ENCODE peak calls at places on chromosome 17, in seven cellular contexts. E is NCI-H1694 treated with DMSO at 0.1 percent for 48 hours, A is IMR-90, V is left ventricle myocardium inferior, Y is amygdala, O is right cardiac atrium, N is WTC11. J is an unnamed sample.

GRCh38 chr17:57475786-57476185 is 219.5 kb downstream of the MSI2 start:
- DNase-seq in O (no peak), A (no peak), N (no peak), E (no peak), V (no peak), Y (no peak), J (no peak)

GRCh38 chr17:75691371-75692290 is 24.5 kb downstream of the SAP30BP start:
- DNase-seq in O (no peak), Y (peak; percentile 32), N (no peak), E (no peak), V (no peak), A (peak; percentile 28), J (no peak)

GRCh38 chr17:50301891-50302584 is 27.8 kb downstream of the TMEM92 start:
- DNase-seq in E (no peak), A (no peak), O (no peak), V (no peak), N (no peak), Y (no peak), J (no peak)

GRCh38 chr17:55601874-55602364 is 90.7 kb upstream of the SMIM36 start:
- DNase-seq in Y (no peak), N (peak; percentile 21), V (no peak), A (peak; percentile 61), E (peak; percentile 37), O (no peak), J (peak; percentile 10)

GRCh38 chr17:39920218-39921210 is 2.1 kb upstream of the GSDMB start:
- DNase-seq in N (no peak), Y (no peak), V (no peak), E (no peak), O (no peak), A (no peak), J (no peak)

GRCh38 chr17:66468241-66469087 is 166.1 kb downstream of the PRKCA start:
- DNase-seq in N (no peak), O (no peak), A (peak; percentile 26), E (no peak), Y (peak; percentile 16), V (no peak), J (no peak)

GRCh38 chr17:74190154-74190553 is 13.3 kb upstream of the RPL38 start:
- DNase-seq in V (no peak), A (peak; percentile 61), O (no peak), E (peak; percentile 91), N (no peak), Y (no peak), J (peak; percentile 49)

GRCh38 chr17:11144358-11145233 is 96.4 kb upstream of the SHISA6 start:
- DNase-seq in Y (no peak), E (peak; percentile 1), A (no peak), O (no peak), N (peak; percentile 18), V (no peak), J (no peak)

GRCh38 chr17:29622337-29623282 is at the start of gene CORO6:
- DNase-seq in E (no peak), V (peak; percentile 70), Y (no peak), N (peak; percentile 86), A (peak; percentile 23), O (peak; percentile 88), J (no peak)

GRCh38 chr17:46979023-46979870 is at the start of gene RPRML:
- DNase-seq in E (peak; percentile 75), V (peak; percentile 28), Y (no peak), A (no peak), N (peak; percentile 59), O (peak; percentile 77), J (peak; percentile 64)

GRCh38 chr17:20234266-20234665 is 225.1 kb downstream of the SPECC1 start:
- DNase-seq in Y (no peak), N (no peak), A (no peak), E (no peak), V (no peak), O (no peak), J (no peak)

GRCh38 chr17:60720763-60721531 is 43.3 kb downstream of the BCAS3 start:
- DNase-seq in Y (no peak), V (no peak), N (peak; percentile 16), E (peak; percentile 39), A (peak; percentile 81), O (no peak), J (peak; percentile 37)

GRCh38 chr17:37706446-37706845 is 38.4 kb downstream of the HNF1B start:
- DNase-seq in Y (no peak), O (no peak), A (no peak), N (no peak), V (no peak), E (no peak), J (no peak)

GRCh38 chr17:49287481-49287880 is 56.9 kb upstream of the PHOSPHO1 start:
- DNase-seq in Y (no peak), N (no peak), A (no peak), O (no peak), E (no peak), V (no peak), J (no peak)

GRCh38 chr17:18139949-18140348 is 31.4 kb downstream of the MYO15A start:
- DNase-seq in N (peak; percentile 31), V (no peak), Y (no peak), A (peak; percentile 18), E (no peak), O (no peak), J (no peak)

GRCh38 chr17:3479988-3480387 is 4.2 kb downstream of the ASPA start:
- DNase-seq in Y (no peak), A (no peak), O (no peak), N (no peak), E (no peak), V (no peak), J (no peak)

GRCh38 chr17:45672301-45672700 is 111.8 kb upstream of the CRHR1 start:
- DNase-seq in O (no peak), V (no peak), E (no peak), Y (no peak), N (peak; percentile 19), A (no peak), J (no peak)

GRCh38 chr17:74569392-74570003 is 2.2 kb upstream of the CD300H start:
- DNase-seq in N (no peak), E (no peak), O (peak; percentile 71), Y (no peak), A (peak; percentile 58), V (no peak), J (peak; percentile 1)

GRCh38 chr17:75512946-75513666 is 2.2 kb downstream of the CASKIN2 start:
- DNase-seq in E (no peak), A (peak; percentile 50), O (no peak), Y (no peak), N (no peak), V (no peak), J (no peak)

GRCh38 chr17:44543905-44544523 is 13.3 kb upstream of the FZD2 start:
- DNase-seq in A (no peak), V (no peak), Y (no peak), N (no peak), O (no peak), E (no peak), J (no peak)

GRCh38 chr17:74744349-74744713 is 4.1 kb upstream of the NHERF1 start:
- DNase-seq in E (no peak), O (no peak), V (peak; percentile 11), N (no peak), A (no peak), Y (no peak), J (no peak)

GRCh38 chr17:29401237-29401636 is 11.1 kb downstream of the TAOK1 start:
- DNase-seq in O (no peak), N (no peak), V (no peak), E (no peak), Y (no peak), A (no peak), J (no peak)

GRCh38 chr17:76538281-76538931 is 897 bp upstream of the CYGB start:
- DNase-seq in O (peak; percentile 75), V (peak; percentile 25), Y (no peak), N (no peak), E (no peak), A (no peak), J (no peak)

GRCh38 chr17:80773243-80773991 is 218.2 kb upstream of the CHMP6 start:
- DNase-seq in A (peak; percentile 80), N (no peak), Y (peak; percentile 57), O (peak; percentile 78), V (peak; percentile 27), E (peak; percentile 75), J (peak; percentile 97)

GRCh38 chr17:4014148-4014927 is 50.1 kb upstream of the ATP2A3 start:
- DNase-seq in N (no peak), V (no peak), Y (no peak), O (no peak), E (no peak), A (no peak), J (no peak)

GRCh38 chr17:62778990-62779681 is 29.0 kb downstream of the MARCHF10 start:
- DNase-seq in E (peak; percentile 84), O (no peak), Y (no peak), N (no peak), V (no peak), A (peak; percentile 98), J (peak; percentile 76)

GRCh38 chr17:35609831-35610230 is 22.7 kb downstream of the AP2B1 start:
- DNase-seq in E (no peak), N (no peak), A (no peak), Y (no peak), O (no peak), V (no peak), J (no peak)

GRCh38 chr17:82689077-82689476 is 9.4 kb downstream of the RAB40B start:
- DNase-seq in V (no peak), N (no peak), O (peak; percentile 17), E (no peak), A (no peak), Y (no peak), J (no peak)

GRCh38 chr17:66040402-66040801 is 151.5 kb downstream of the CEP112 start:
- DNase-seq in V (no peak), A (no peak), E (no peak), Y (no peak), N (peak; percentile 13), O (no peak), J (no peak)

GRCh38 chr17:12995106-12995895 is 22.5 kb downstream of the ELAC2 start:
- DNase-seq in N (no peak), V (no peak), A (no peak), E (no peak), Y (no peak), O (no peak), J (no peak)

GRCh38 chr17:74361613-74362391 is at the start of gene BTBD17:
- DNase-seq in Y (no peak), O (peak; percentile 88), E (peak; percentile 46), N (peak; percentile 87), V (peak; percentile 55), A (no peak), J (no peak)

GRCh38 chr17:74737299-74738050 is 419 bp downstream of the RAB37 start:
- DNase-seq in V (no peak), N (peak; percentile 77), E (peak; percentile 78), Y (no peak), A (no peak), O (peak; percentile 71), J (no peak)

GRCh38 chr17:19707728-19708221 is 8.6 kb downstream of the SLC47A2 start:
- DNase-seq in A (no peak), Y (no peak), N (no peak), V (no peak), O (peak; percentile 72), E (peak; percentile 33), J (no peak)

GRCh38 chr17:2903193-2903974 is 107.1 kb downstream of the RAP1GAP2 start:
- DNase-seq in V (no peak), N (no peak), A (no peak), O (no peak), Y (no peak), E (no peak), J (no peak)

GRCh38 chr17:71057938-71058337 is 888.6 kb downstream of the KCNJ2 start:
- DNase-seq in A (no peak), E (no peak), O (no peak), V (no peak), N (no peak), Y (no peak), J (no peak)

GRCh38 chr17:70072900-70073299 is 2.1 kb upstream of the KCNJ16 start:
- DNase-seq in A (no peak), N (no peak), E (no peak), O (no peak), Y (no peak), V (no peak), J (no peak)

GRCh38 chr17:12256380-12256995 is 235.8 kb downstream of the MAP2K4 start:
- DNase-seq in N (no peak), A (peak; percentile 81), Y (no peak), E (peak; percentile 82), O (peak; percentile 45), V (no peak), J (peak; percentile 1)

GRCh38 chr17:27443491-27443890 is 12.8 kb upstream of the KSR1 start:
- DNase-seq in Y (no peak), O (no peak), N (no peak), A (no peak), E (no peak), V (no peak), J (no peak)

J was measured in NCI-H446 treated with DMSO at 0.1 percent for 48 hours.